ENCODE peak calls at places on chromosomes 12 and 14, in seven cellular contexts. U is fibroblast of lung, F is K562, J is mammary epithelial cell, S is HCT116, Q is DND-41, V is GM23338. P is an unnamed sample.

GRCh38 chr14:75497191-75497590 is 25.1 kb upstream of the BATF start:
- DNase-seq in U (no peak), F (no peak), J (no peak), S (no peak), Q (no peak), V (no peak), P (no peak)

GRCh38 chr14:48725001-48725734 is 861.0 kb downstream of the RPS29 start:
- DNase-seq in U (peak), F (no peak), J (no peak), S (no peak), Q (no peak), V (no peak), P (no peak)

GRCh38 chr12:32502693-32503510 is 103.5 kb downstream of the FGD4 start:
- DNase-seq in U (peak), F (no peak), J (peak), S (no peak), Q (no peak), V (peak), P (no peak)

GRCh38 chr12:2984698-2985097 is 25.5 kb downstream of the TEAD4 start:
- DNase-seq in U (no peak), F (no peak), J (no peak), S (no peak), Q (no peak), V (no peak), P (no peak)

GRCh38 chr14:79334272-79334671 is 877.0 kb downstream of the DIO2 start:
- DNase-seq in U (no peak), F (no peak), J (no peak), S (no peak), Q (no peak), V (peak), P (no peak)

GRCh38 chr12:67981236-67982164 is 7.7 kb upstream of the IFNG-AS1 start:
- DNase-seq in U (peak), F (no peak), J (peak), S (peak), Q (no peak), V (no peak), P (no peak)

GRCh38 chr14:21579976-21580375 is at the start of gene OR10G3:
- DNase-seq in U (no peak), F (no peak), J (no peak), S (no peak), Q (no peak), V (no peak), P (no peak)

GRCh38 chr14:75289840-75290388 is 11.3 kb downstream of the FOS start:
- DNase-seq in U (no peak), F (no peak), J (no peak), S (no peak), Q (no peak), V (no peak), P (no peak)

GRCh38 chr14:33737446-33737845 is 213.4 kb downstream of the EGLN3 start:
- DNase-seq in U (peak), F (no peak), J (peak), S (no peak), Q (no peak), V (no peak), P (no peak)

GRCh38 chr12:60148831-60149230 is 553.0 kb downstream of the SLC16A7 start:
- DNase-seq in U (peak), F (no peak), J (peak), S (peak), Q (no peak), V (no peak), P (no peak)

GRCh38 chr14:75559451-75560187 is 18.8 kb upstream of the FLVCR2 start:
- DNase-seq in U (peak), F (no peak), J (peak), S (no peak), Q (no peak), V (no peak), P (peak)

GRCh38 chr12:92107094-92107493 is 38.6 kb downstream of the BTG1 start:
- DNase-seq in U (no peak), F (peak), J (no peak), S (no peak), Q (no peak), V (peak), P (no peak)

GRCh38 chr12:69884386-69884785 is 59.4 kb downstream of the MYRFL start:
- DNase-seq in U (no peak), F (no peak), J (no peak), S (no peak), Q (no peak), V (no peak), P (no peak)

GRCh38 chr14:64762044-64763034 is 58.1 kb downstream of the PLEKHG3 start:
- DNase-seq in U (peak), F (peak), J (peak), S (peak), Q (peak), V (no peak), P (no peak)

GRCh38 chr12:66352197-66352596 is 49.9 kb downstream of the HELB start:
- DNase-seq in U (peak), F (peak), J (no peak), S (peak), Q (peak), V (peak), P (peak)

GRCh38 chr14:22852940-22853767 is 16.8 kb downstream of the MMP14 start:
- DNase-seq in U (peak), F (peak), J (peak), S (peak), Q (peak), V (peak), P (peak)

GRCh38 chr14:96805906-96806305 is 8.7 kb downstream of the VRK1 start:
- DNase-seq in U (no peak), F (no peak), J (no peak), S (no peak), Q (no peak), V (no peak), P (no peak)

GRCh38 chr12:107356266-107356936 is 263.1 kb upstream of the CRY1 start:
- DNase-seq in U (peak), F (no peak), J (peak), S (no peak), Q (no peak), V (no peak), P (no peak)

GRCh38 chr14:36478782-36479181 is 41.2 kb downstream of the NKX2-1 start:
- DNase-seq in U (peak), F (no peak), J (peak), S (peak), Q (no peak), V (no peak), P (peak)

GRCh38 chr12:107992870-107993451 is 136.1 kb upstream of the WSCD2 start:
- DNase-seq in U (peak), F (peak), J (peak), S (peak), Q (peak), V (peak), P (peak)

GRCh38 chr14:91876492-91876891 is 9.2 kb upstream of the TC2N start:
- DNase-seq in U (no peak), F (no peak), J (no peak), S (no peak), Q (no peak), V (no peak), P (no peak)

GRCh38 chr12:55829967-55830600 is 697 bp upstream of the DNAJC14 start:
- DNase-seq in U (peak), F (peak), J (no peak), S (no peak), Q (peak), V (peak), P (no peak)

GRCh38 chr14:32205984-32206383 is 2.9 kb upstream of the RNU6-8 start:
- DNase-seq in U (no peak), F (no peak), J (peak), S (no peak), Q (no peak), V (peak), P (peak)

GRCh38 chr12:126385785-126386184 is 1320.5 kb downstream of the AACS start:
- DNase-seq in U (peak), F (no peak), J (no peak), S (no peak), Q (no peak), V (no peak), P (no peak)

GRCh38 chr12:118463677-118464076 is 87.3 kb downstream of the SUDS3 start:
- DNase-seq in U (no peak), F (no peak), J (no peak), S (no peak), Q (no peak), V (no peak), P (no peak)

GRCh38 chr12:59087077-59087673 is 166.9 kb upstream of the LRIG3 start:
- DNase-seq in U (no peak), F (no peak), J (no peak), S (peak), Q (no peak), V (no peak), P (no peak)

GRCh38 chr12:9909724-9910123 is 22.4 kb downstream of the CLEC2A start:
- DNase-seq in U (no peak), F (no peak), J (no peak), S (no peak), Q (no peak), V (no peak), P (no peak)

GRCh38 chr12:16224196-16224595 is 53.3 kb downstream of the SLC15A5 start:
- DNase-seq in U (no peak), F (no peak), J (no peak), S (no peak), Q (no peak), V (no peak), P (no peak)

GRCh38 chr12:46590991-46591703 is 218.6 kb upstream of the SLC38A2 start:
- DNase-seq in U (no peak), F (no peak), J (no peak), S (no peak), Q (no peak), V (no peak), P (peak)

GRCh38 chr12:81888341-81888740 is 129.2 kb upstream of the PPFIA2 start:
- DNase-seq in U (peak), F (no peak), J (no peak), S (no peak), Q (no peak), V (peak), P (no peak)

GRCh38 chr14:76904740-76905569 is 78.7 kb downstream of the LRRC74A start:
- DNase-seq in U (peak), F (no peak), J (peak), S (peak), Q (peak), V (no peak), P (peak)

GRCh38 chr12:80195143-80195726 is 95.9 kb downstream of the OTOGL start:
- DNase-seq in U (peak), F (no peak), J (peak), S (peak), Q (no peak), V (peak), P (peak)

GRCh38 chr12:45273717-45274271 is 57.9 kb downstream of the ANO6 start:
- DNase-seq in U (peak), F (peak), J (peak), S (peak), Q (no peak), V (no peak), P (no peak)

GRCh38 chr12:19273482-19274330 is 144.2 kb downstream of the PLEKHA5 start:
- DNase-seq in U (peak), F (peak), J (peak), S (peak), Q (peak), V (no peak), P (no peak)

GRCh38 chr14:99231850-99232401 is 40.1 kb downstream of the BCL11B start:
- DNase-seq in U (peak), F (no peak), J (no peak), S (peak), Q (no peak), V (peak), P (no peak)

GRCh38 chr14:99230271-99231141 is 41.5 kb downstream of the BCL11B start:
- DNase-seq in U (peak), F (peak), J (no peak), S (no peak), Q (peak), V (peak), P (peak)

GRCh38 chr14:99229654-99230215 is 42.3 kb downstream of the BCL11B start:
- DNase-seq in U (peak), F (no peak), J (no peak), S (no peak), Q (no peak), V (no peak), P (no peak)

GRCh38 chr14:99232406-99233214 is 39.4 kb downstream of the BCL11B start:
- DNase-seq in U (no peak), F (no peak), J (no peak), S (no peak), Q (no peak), V (no peak), P (no peak)

GRCh38 chr14:99231181-99231849 is 40.7 kb downstream of the BCL11B start:
- DNase-seq in U (no peak), F (no peak), J (no peak), S (no peak), Q (no peak), V (no peak), P (no peak)
- H2AFZ ChIP-seq in U (no peak), F (no peak), J (no peak), S (no peak), Q (no peak), V (peak), P (no peak)

GRCh38 chr12:121579190-121579791 is 1.5 kb downstream of the KDM2B start:
- DNase-seq in U (no peak), F (peak), J (no peak), S (no peak), Q (peak), V (peak), P (no peak)
- H2AFZ ChIP-seq in U (no peak), F (peak), J (peak), S (no peak), Q (peak), V (no peak), P (peak)

GRCh38 chr14:105022276-105022670 is 1.4 kb upstream of the CDCA4 start:
- DNase-seq in U (no peak), F (no peak), J (no peak), S (no peak), Q (no peak), V (no peak), P (no peak)

GRCh38 chr14:105021656-105022275 is 883 bp upstream of the CDCA4 start:
- DNase-seq in U (peak), F (peak), J (peak), S (peak), Q (peak), V (peak), P (peak)

GRCh38 chr14:105020815-105021655 is at the start of gene CDCA4:
- DNase-seq in U (peak), F (peak), J (peak), S (peak), Q (peak), V (peak), P (peak)

GRCh38 chr14:105018414-105018813 is 2.5 kb downstream of the CDCA4 start:
- DNase-seq in U (no peak), F (no peak), J (no peak), S (no peak), Q (no peak), V (no peak), P (no peak)

GRCh38 chr14:105019861-105020814 is 745 bp downstream of the CDCA4 start:
- DNase-seq in U (peak), F (peak), J (no peak), S (no peak), Q (peak), V (peak), P (peak)
- H2AFZ ChIP-seq in U (peak), F (no peak), J (peak), S (no peak), Q (peak), V (no peak), P (no peak)

DNA sequence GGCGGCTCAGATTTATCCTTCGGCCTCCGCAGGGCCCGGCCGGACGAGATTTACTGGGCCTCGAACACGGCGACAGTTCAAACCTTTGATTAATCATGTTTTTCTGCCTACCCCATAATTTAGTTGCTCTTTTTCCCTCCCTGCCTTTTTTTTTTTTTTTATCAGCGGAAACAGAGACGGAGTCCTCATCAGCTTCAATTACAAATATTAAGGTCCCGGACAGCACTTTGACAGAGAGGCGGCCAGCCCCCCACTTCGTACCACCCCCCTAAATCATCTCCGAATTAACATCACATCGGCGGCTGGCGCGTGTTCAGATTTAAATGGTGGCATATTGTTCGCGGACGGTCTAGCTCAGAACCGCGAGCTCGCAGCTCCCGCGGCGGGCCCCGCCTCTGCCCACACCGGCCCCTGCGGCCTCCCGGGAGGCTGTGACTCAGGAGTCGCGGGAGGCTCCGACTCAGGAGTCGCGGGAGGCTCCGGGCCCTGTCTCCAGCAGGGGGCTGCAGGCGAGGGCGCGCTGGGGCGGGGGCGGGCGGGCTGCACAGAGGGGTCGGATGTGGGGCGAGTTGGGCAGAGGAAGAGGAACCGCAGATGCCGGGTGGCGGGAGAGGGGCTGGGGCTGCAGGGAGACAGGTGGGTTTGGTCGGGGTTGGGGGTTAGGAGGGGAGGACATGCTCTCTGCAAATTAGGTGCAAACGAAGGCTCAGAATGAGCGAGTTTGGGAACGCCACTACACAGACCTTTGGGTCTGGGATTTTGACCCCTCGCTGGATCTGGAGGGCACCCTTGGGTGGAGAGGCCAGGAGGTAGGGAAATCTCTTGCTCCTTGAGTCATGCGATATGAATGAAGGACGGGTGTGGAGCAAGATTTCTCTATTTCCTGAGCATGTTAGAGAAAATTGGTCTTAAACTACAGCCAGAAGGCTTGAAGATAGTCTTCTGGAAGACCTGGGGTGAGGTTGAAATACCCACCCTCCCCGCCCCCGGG is 19.6 kb upstream of the ATP5MC2 start:
- DNase-seq in U (peak), F (peak), J (no peak), S (peak), Q (peak), V (peak), P (no peak)
- H2AFZ ChIP-seq in U (no peak), F (no peak), J (peak), S (peak), Q (no peak), V (peak), P (no peak)

GRCh38 chr14:63282997-63283396 is 35.7 kb downstream of the GPHB5 start:
- DNase-seq in U (no peak), F (no peak), J (no peak), S (no peak), Q (no peak), V (no peak), P (no peak)
- H2AFZ ChIP-seq in U (peak), F (no peak), J (no peak), S (no peak), Q (no peak), V (no peak), P (no peak)

GRCh38 chr12:49294086-49294803 is 702 bp upstream of the PRPH start:
- DNase-seq in U (no peak), F (no peak), J (no peak), S (no peak), Q (no peak), V (no peak), P (no peak)
- H2AFZ ChIP-seq in U (no peak), F (no peak), J (no peak), S (no peak), Q (no peak), V (no peak), P (no peak)

GRCh38 chr14:100640481-100641273 is 53.5 kb upstream of the BEGAIN start:
- DNase-seq in U (peak), F (no peak), J (no peak), S (no peak), Q (peak), V (no peak), P (peak)
- H2AFZ ChIP-seq in U (no peak), F (peak), J (no peak), S (no peak), Q (no peak), V (no peak), P (no peak)

DNA sequence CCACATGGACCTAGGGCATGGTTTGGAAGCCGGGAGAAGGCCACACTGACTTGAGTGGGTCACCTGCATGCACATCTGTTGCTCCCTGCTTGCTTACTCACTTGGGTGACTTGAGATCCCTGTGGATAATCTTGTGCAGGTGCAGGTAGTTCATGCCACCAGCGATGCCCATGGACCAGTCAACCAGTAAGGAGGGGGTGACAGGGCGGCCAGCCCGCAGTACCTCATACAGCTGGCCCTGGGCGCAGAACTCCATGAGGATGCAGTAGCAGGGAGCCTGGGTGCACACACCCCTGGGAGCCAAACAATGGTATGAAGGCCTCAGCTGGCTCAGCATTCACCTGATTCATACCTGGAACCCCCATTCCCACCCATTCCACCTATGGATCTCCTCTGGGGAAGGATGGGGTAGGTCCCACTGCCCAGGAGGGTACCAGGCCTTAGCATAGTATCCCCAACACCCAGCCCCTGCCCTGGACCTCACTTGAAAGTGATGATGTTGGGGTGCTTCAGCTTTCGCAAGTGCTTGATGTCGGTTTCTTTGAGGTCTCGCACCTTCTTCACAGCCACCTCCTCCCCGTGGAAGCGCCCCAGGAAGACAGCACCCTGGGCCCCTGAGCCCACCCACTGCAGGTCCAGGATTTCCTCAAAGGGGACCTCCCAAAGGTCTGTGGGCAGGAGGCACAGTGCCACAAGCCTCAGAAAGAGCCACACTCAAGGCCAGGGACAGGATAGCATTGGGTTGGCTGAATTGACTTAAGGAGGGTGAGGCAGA is 13.1 kb downstream of the MAP3K12 start:
- DNase-seq in U (no peak), F (no peak), J (no peak), S (no peak), Q (no peak), V (no peak), P (no peak)
- H2AFZ ChIP-seq in U (no peak), F (no peak), J (no peak), S (no peak), Q (no peak), V (no peak), P (no peak)

GRCh38 chr12:114667669-114668150 is 16.3 kb downstream of the TBX3 start:
- DNase-seq in U (no peak), F (no peak), J (no peak), S (no peak), Q (no peak), V (no peak), P (no peak)
- H2AFZ ChIP-seq in U (peak), F (no peak), J (peak), S (peak), Q (no peak), V (no peak), P (no peak)

GRCh38 chr14:95258156-95258555 is 61.6 kb downstream of the CLMN start:
- DNase-seq in U (no peak), F (no peak), J (no peak), S (no peak), Q (no peak), V (no peak), P (no peak)
- H2AFZ ChIP-seq in U (no peak), F (no peak), J (no peak), S (no peak), Q (no peak), V (no peak), P (no peak)

P was measured in MM.1S.